ENCODE peak calls at places on chromosomes 7 and 10, in six cellular contexts. D is lung microvascular endothelial cell; O is T-helper 17 cell; M is stimulated activated naive CD4-positive, alpha-beta T cell; K is uterus; A is cardiac fibroblast. E is an unnamed sample.

GRCh38 chr7:117777335-117778150 is 95.7 kb downstream of the CTTNBP2 start:
- DNase-seq in M (no peak), K (no peak), D (no peak), O (no peak), A (no peak), E (no peak)

GRCh38 chr10:97780991-97781540 is 9.3 kb upstream of the SFRP5 start:
- DNase-seq in O (no peak), K (no peak), M (no peak), D (no peak), A (peak), E (no peak)

GRCh38 chr10:112265745-112266144 is 17.5 kb upstream of the TECTB start:
- DNase-seq in K (no peak), O (no peak), D (no peak), M (no peak), A (no peak), E (no peak)

GRCh38 chr10:49415109-49415508 is 19.2 kb upstream of the DRGX start:
- DNase-seq in M (no peak), O (no peak), D (no peak), K (no peak), A (no peak), E (no peak)

GRCh38 chr10:132265878-132266496 is 41.8 kb downstream of the STK32C start:
- DNase-seq in K (no peak), O (no peak), D (no peak), M (no peak), A (peak), E (no peak)

GRCh38 chr10:26622891-26623290 is 74.6 kb upstream of the PDSS1 start:
- DNase-seq in K (no peak), A (no peak), D (no peak), M (no peak), O (no peak), E (no peak)

GRCh38 chr10:69616358-69616757 is 13.7 kb upstream of the FAM241B start:
- DNase-seq in O (no peak), A (no peak), K (no peak), D (no peak), M (no peak), E (no peak)

GRCh38 chr7:37440738-37441404 is 7.8 kb downstream of the ELMO1 start:
- DNase-seq in O (no peak), K (no peak), D (peak), A (no peak), M (peak), E (no peak)

GRCh38 chr10:90925078-90926029 is 4.5 kb upstream of the ANKRD1 start:
- DNase-seq in A (no peak), O (no peak), M (no peak), D (no peak), K (no peak), E (no peak)

GRCh38 chr10:72096115-72097000 is 8.0 kb upstream of the SPOCK2 start:
- DNase-seq in M (no peak), D (peak), O (no peak), K (no peak), A (peak), E (no peak)

GRCh38 chr10:17418249-17418648 is 36.1 kb downstream of the ST8SIA6 start:
- DNase-seq in M (no peak), D (peak), A (peak), O (no peak), K (no peak), E (no peak)

GRCh38 chr10:132572545-132572937 is 35.0 kb downstream of the INPP5A start:
- DNase-seq in D (no peak), O (no peak), A (peak), K (no peak), M (no peak), E (no peak)

GRCh38 chr10:86108696-86109095 is 257.9 kb downstream of the GRID1 start:
- DNase-seq in O (no peak), K (no peak), M (no peak), D (no peak), A (no peak), E (no peak)

GRCh38 chr7:1679326-1679965 is 9.4 kb downstream of the ELFN1 start:
- DNase-seq in A (no peak), D (no peak), K (no peak), O (no peak), M (no peak), E (no peak)

GRCh38 chr7:47379629-47380324 is 202.1 kb downstream of the TNS3 start:
- DNase-seq in A (peak), O (no peak), M (no peak), K (peak), D (no peak), E (no peak)

GRCh38 chr10:45408421-45409319 is 34.7 kb downstream of the ALOX5 start:
- DNase-seq in M (no peak), D (no peak), K (no peak), A (no peak), O (no peak), E (no peak)

GRCh38 chr7:99971242-99971641 is 4.6 kb downstream of the AZGP1 start:
- DNase-seq in M (no peak), A (no peak), D (no peak), O (no peak), K (no peak), E (no peak)

GRCh38 chr10:31656820-31657470 is 271.7 kb downstream of the ARHGAP12 start:
- DNase-seq in K (no peak), O (no peak), D (peak), A (no peak), M (no peak), E (no peak)

GRCh38 chr10:22022257-22023051 is 18.9 kb upstream of the DNAJC1 start:
- DNase-seq in O (peak), D (no peak), M (peak), A (peak), K (no peak), E (peak)

GRCh38 chr10:116995648-116996047 is 9.3 kb downstream of the SHTN1 start:
- DNase-seq in M (no peak), D (no peak), K (no peak), O (no peak), A (no peak), E (no peak)

GRCh38 chr10:126423779-126424491 is 35.7 kb upstream of the ADAM12 start:
- DNase-seq in O (no peak), M (no peak), A (no peak), K (no peak), D (no peak), E (no peak)

E was measured in A673.